ENCODE peak calls at places on chromosomes 1 and 21, in five cellular contexts. C is HepG2, K is NT2/D1, Y is H1, Q is GM12878. G is an unnamed sample.

GRCh38 chr1:236663934-236664333 is 22.4 kb upstream of the ACTN2 start:
- DNase-seq in C (no peak), K (no peak), Y (no peak), Q (no peak), G (no peak)

GRCh38 chr1:91555074-91555730 is 54.6 kb downstream of the CDC7 start:
- DNase-seq in C (no peak), K (no peak), Y (no peak), Q (no peak), G (no peak)

GRCh38 chr1:206808615-206809014 is 36.3 kb upstream of the IL10 start:
- DNase-seq in C (peak), K (peak), Y (no peak), Q (no peak), G (no peak)

GRCh38 chr1:1541956-1542765 is 1.7 kb upstream of the TMEM240 start:
- DNase-seq in C (no peak), K (no peak), Y (no peak), Q (no peak), G (no peak)

GRCh38 chr1:25543425-25544242 is at the start of gene LDLRAP1:
- DNase-seq in C (peak), K (peak), Y (peak), Q (no peak), G (peak)

GRCh38 chr1:237249120-237249519 is 207.1 kb downstream of the RYR2 start:
- DNase-seq in C (no peak), K (no peak), Y (no peak), Q (no peak), G (no peak)

GRCh38 chr1:243470492-243470891 is 214.7 kb downstream of the SDCCAG8 start:
- DNase-seq in C (no peak), K (no peak), Y (no peak), Q (no peak), G (no peak)

GRCh38 chr1:161119379-161120061 is 1.6 kb downstream of the NIT1 start:
- DNase-seq in C (no peak), K (no peak), Y (no peak), Q (no peak), G (peak)

GRCh38 chr1:25933479-25934365 is 27.5 kb upstream of the STMN1 start:
- DNase-seq in C (no peak), K (no peak), Y (no peak), Q (no peak), G (no peak)

GRCh38 chr1:164560076-164560475 is 1.1 kb downstream of the PBX1 start:
- DNase-seq in C (no peak), K (no peak), Y (no peak), Q (no peak), G (no peak)

GRCh38 chr1:241688940-241689368 is 36.9 kb downstream of the WDR64 start:
- DNase-seq in C (no peak), K (no peak), Y (no peak), Q (no peak), G (no peak)

GRCh38 chr1:84000196-84000885 is 1.4 kb upstream of the TTLL7 start:
- DNase-seq in C (no peak), K (no peak), Y (no peak), Q (no peak), G (no peak)

GRCh38 chr1:109569323-109569722 is 20.9 kb downstream of the GNAI3 start:
- DNase-seq in C (no peak), K (no peak), Y (no peak), Q (no peak), G (no peak)

GRCh38 chr1:165152727-165153126 is 203.8 kb downstream of the LMX1A start:
- DNase-seq in C (peak), K (peak), Y (no peak), Q (no peak), G (peak)

GRCh38 chr1:204711947-204712701 is 26.6 kb upstream of the LRRN2 start:
- DNase-seq in C (no peak), K (no peak), Y (no peak), Q (no peak), G (no peak)

GRCh38 chr1:62241357-62242131 is 46.9 kb downstream of the L1TD1 start:
- DNase-seq in C (peak), K (no peak), Y (no peak), Q (no peak), G (no peak)

GRCh38 chr1:172609528-172609927 is 49.4 kb upstream of the FASLG start:
- DNase-seq in C (peak), K (no peak), Y (no peak), Q (no peak), G (no peak)

GRCh38 chr1:185284533-185285244 is 32.4 kb downstream of the IVNS1ABP start:
- DNase-seq in C (no peak), K (peak), Y (no peak), Q (no peak), G (no peak)

GRCh38 chr21:45386336-45386727 is 18.6 kb upstream of the COL18A1 start:
- DNase-seq in C (no peak), K (no peak), Y (no peak), Q (no peak), G (no peak)

GRCh38 chr1:205991237-205991636 is 12.0 kb downstream of the RAB7B start:
- DNase-seq in C (no peak), K (no peak), Y (no peak), Q (no peak), G (no peak)

GRCh38 chr1:183126528-183126927 is 59.5 kb upstream of the LAMC2 start:
- DNase-seq in C (no peak), K (no peak), Y (no peak), Q (no peak), G (no peak)

GRCh38 chr1:160284220-160284781 is 632 bp downstream of the PEX19 start:
- DNase-seq in C (peak), K (no peak), Y (no peak), Q (no peak), G (peak)

GRCh38 chr1:224801761-224802490 is 127.5 kb upstream of the DNAH14 start:
- DNase-seq in C (no peak), K (no peak), Y (no peak), Q (no peak), G (no peak)

GRCh38 chr1:117783586-117784396 is 145.6 kb downstream of the GDAP2 start:
- DNase-seq in C (no peak), K (no peak), Y (no peak), Q (no peak), G (no peak)

GRCh38 chr1:187942986-187943385 is 1114.2 kb downstream of the PLA2G4A start:
- DNase-seq in C (no peak), K (no peak), Y (no peak), Q (no peak), G (no peak)

GRCh38 chr1:58244872-58245271 is 301.7 kb downstream of the OMA1 start:
- DNase-seq in C (no peak), K (no peak), Y (no peak), Q (no peak), G (no peak)

GRCh38 chr1:172654535-172654934 is 4.4 kb upstream of the FASLG start:
- DNase-seq in C (no peak), K (no peak), Y (no peak), Q (no peak), G (no peak)

GRCh38 chr1:175555266-175555665 is 188.1 kb downstream of the TNR start:
- DNase-seq in C (no peak), K (no peak), Y (no peak), Q (no peak), G (no peak)

GRCh38 chr21:14864211-14865021 is 200.4 kb downstream of the NRIP1 start:
- DNase-seq in C (peak), K (peak), Y (peak), Q (no peak), G (peak)

GRCh38 chr21:43572443-43572842 is 86.8 kb downstream of the HSF2BP start:
- DNase-seq in C (no peak), K (no peak), Y (no peak), Q (no peak), G (no peak)
- TF ChIP-seq SUZ12 in C (no peak), K (no peak), Y (no peak), Q (no peak), G (no peak)

DNA sequence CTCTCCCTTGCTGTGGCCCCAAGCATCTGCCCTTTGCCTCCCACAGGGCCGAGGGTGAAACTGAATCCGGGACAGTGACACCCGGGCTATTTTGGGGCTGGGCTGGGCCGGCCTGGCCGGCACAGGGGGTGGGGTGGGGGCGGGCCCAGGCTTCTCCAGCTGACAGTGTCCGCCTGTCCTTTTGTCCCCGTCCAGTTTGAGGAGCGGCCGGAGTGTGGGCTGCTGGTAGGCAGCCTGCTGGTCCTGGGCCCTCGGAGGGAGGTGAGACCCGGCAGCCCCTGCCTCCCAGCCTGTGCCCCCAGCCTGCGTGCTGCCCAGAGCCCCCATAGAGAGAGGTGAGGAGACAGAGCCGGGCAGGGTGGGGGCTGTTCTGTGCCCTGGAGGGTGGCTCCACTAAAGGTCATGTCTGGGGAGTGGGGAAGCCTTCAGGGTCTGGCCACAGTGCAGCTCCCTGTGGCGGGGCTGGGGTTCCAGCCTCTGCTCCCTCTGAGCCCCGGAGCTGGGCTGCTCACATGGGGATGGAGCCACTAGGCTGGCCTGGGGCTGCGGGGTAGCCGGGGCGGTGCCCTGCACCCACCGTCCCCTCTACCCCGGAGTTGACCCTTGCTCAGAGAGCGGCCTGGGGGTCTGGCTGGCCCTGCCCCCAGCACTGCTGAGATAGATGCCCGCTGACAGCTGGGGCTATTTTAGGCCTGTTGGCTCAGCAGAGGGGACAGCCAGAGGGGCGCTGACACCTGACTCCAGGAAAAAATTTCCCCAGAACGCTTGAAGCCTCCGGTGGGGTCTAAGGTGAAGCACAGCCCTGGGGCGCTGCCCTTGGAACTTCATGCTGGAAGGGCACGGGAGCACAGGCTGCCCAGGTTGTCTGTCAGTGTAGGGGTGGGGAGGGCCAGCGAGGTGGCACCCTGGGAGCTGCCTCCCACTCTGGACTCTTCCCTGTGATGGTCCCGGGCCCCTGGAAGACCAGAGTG is at the start of gene OBSCN:
- DNase-seq in C (no peak), K (no peak), Y (no peak), Q (no peak), G (no peak)
- TF ChIP-seq SUZ12 in C (no peak), K (no peak), Y (no peak), Q (no peak), G (no peak)

GRCh38 chr1:5388622-5389021 is 603.6 kb downstream of the NPHP4 start:
- DNase-seq in C (no peak), K (no peak), Y (no peak), Q (no peak), G (no peak)

GRCh38 chr1:5389101-5389885 is 602.9 kb downstream of the NPHP4 start:
- DNase-seq in C (no peak), K (no peak), Y (no peak), Q (no peak), G (no peak)

GRCh38 chr1:5385400-5385799 is 606.8 kb downstream of the NPHP4 start:
- DNase-seq in C (no peak), K (no peak), Y (no peak), Q (no peak), G (no peak)

GRCh38 chr1:5390497-5390896 is 601.7 kb downstream of the NPHP4 start:
- DNase-seq in C (no peak), K (no peak), Y (no peak), Q (no peak), G (no peak)

DNA sequence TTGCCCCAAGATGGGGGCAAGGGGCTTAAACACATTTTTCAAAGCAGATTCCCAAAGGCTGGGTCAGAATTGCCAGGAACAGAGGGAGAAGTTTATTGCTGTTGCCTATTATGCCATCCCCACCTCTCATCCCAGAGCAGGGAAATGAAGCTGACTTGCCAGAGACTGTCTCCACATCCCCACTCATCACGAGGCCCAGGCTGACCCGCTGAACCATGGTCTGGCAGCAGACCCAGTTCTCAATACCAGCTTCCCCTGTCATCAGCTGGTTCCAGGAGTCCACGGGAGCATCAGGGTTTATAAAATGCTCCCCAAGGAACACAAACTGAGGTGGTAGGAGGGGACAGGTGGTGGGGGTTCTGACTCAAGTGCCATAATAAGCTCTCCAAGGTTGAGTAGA is 605.9 kb downstream of the NPHP4 start:
- DNase-seq in C (no peak), K (no peak), Y (no peak), Q (no peak), G (no peak)
- TF ChIP-seq SUZ12 in C (no peak), K (no peak), Y (no peak), Q (no peak), G (no peak)

GRCh38 chr1:11501906-11502485 is 23.0 kb downstream of the DISP3 start:
- DNase-seq in C (no peak), K (no peak), Y (no peak), Q (no peak), G (no peak)

GRCh38 chr1:11501491-11501897 is 22.5 kb downstream of the DISP3 start:
- DNase-seq in C (no peak), K (no peak), Y (no peak), Q (no peak), G (no peak)

GRCh38 chr1:11498956-11499824 is 20.2 kb downstream of the DISP3 start:
- DNase-seq in C (no peak), K (peak), Y (no peak), Q (no peak), G (no peak)

GRCh38 chr1:11500881-11501280 is 21.9 kb downstream of the DISP3 start:
- DNase-seq in C (no peak), K (no peak), Y (no peak), Q (no peak), G (no peak)

GRCh38 chr1:11499825-11500331 is 20.9 kb downstream of the DISP3 start:
- DNase-seq in C (no peak), K (peak), Y (no peak), Q (no peak), G (no peak)
- TF ChIP-seq SUZ12 in C (no peak), K (no peak), Y (no peak), Q (no peak), G (no peak)

GRCh38 chr1:214846276-214846675 is 236.3 kb upstream of the KCNK2 start:
- DNase-seq in C (no peak), K (no peak), Y (no peak), Q (no peak), G (no peak)
- TF ChIP-seq SUZ12 in C (no peak), K (no peak), Y (no peak), Q (no peak), G (no peak)

GRCh38 chr1:98467122-98467521 is 194.4 kb upstream of the SNX7 start:
- DNase-seq in C (no peak), K (no peak), Y (no peak), Q (no peak), G (no peak)

GRCh38 chr1:98468111-98468717 is 193.3 kb upstream of the SNX7 start:
- DNase-seq in C (peak), K (peak), Y (no peak), Q (no peak), G (peak)

GRCh38 chr1:98467584-98467983 is 193.9 kb upstream of the SNX7 start:
- DNase-seq in C (no peak), K (no peak), Y (no peak), Q (no peak), G (no peak)

GRCh38 chr1:98472878-98473277 is 188.6 kb upstream of the SNX7 start:
- DNase-seq in C (no peak), K (no peak), Y (no peak), Q (no peak), G (no peak)
- TF ChIP-seq SUZ12 in C (no peak), K (no peak), Y (no peak), Q (no peak), G (no peak)

GRCh38 chr1:244636488-244637259 is 16.3 kb upstream of the DESI2 start:
- DNase-seq in C (no peak), K (no peak), Y (no peak), Q (no peak), G (no peak)
- TF ChIP-seq SUZ12 in C (no peak), K (no peak), Y (no peak), Q (no peak), G (no peak)

DNA sequence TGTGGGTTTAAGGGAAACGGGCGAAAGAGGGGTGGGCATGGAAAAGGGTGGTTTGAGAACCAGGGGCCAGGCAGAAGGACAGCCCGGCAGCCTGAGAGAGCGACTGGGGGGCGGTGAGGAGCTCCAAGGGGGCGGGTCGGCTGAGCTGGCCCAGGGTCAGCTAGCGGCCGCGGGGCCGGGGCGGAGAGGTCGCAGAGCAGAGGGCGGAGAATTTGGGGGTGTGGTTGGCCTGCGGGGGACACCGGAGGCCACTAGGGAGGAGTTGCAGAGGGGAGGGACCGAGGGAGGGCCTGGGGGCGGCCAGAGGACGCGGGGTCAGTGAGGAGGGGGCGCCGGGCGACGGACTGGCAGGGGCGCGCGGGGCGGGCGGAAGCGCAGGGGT is 54.7 kb downstream of the NDUFS5 start:
- DNase-seq in C (no peak), K (no peak), Y (peak), Q (no peak), G (no peak)
- TF ChIP-seq SUZ12 in C (no peak), K (no peak), Y (no peak), Q (no peak), G (no peak)

GRCh38 chr1:36693116-36693515 is 210.4 kb upstream of the CSF3R start:
- DNase-seq in C (no peak), K (no peak), Y (no peak), Q (no peak), G (no peak)

GRCh38 chr1:36692465-36692864 is 209.8 kb upstream of the CSF3R start:
- DNase-seq in C (no peak), K (no peak), Y (no peak), Q (no peak), G (no peak)

GRCh38 chr1:36687312-36687711 is 204.6 kb upstream of the CSF3R start:
- DNase-seq in C (no peak), K (no peak), Y (no peak), Q (no peak), G (no peak)

GRCh38 chr1:36693652-36694051 is 210.9 kb upstream of the CSF3R start:
- DNase-seq in C (no peak), K (no peak), Y (no peak), Q (no peak), G (no peak)

DNA sequence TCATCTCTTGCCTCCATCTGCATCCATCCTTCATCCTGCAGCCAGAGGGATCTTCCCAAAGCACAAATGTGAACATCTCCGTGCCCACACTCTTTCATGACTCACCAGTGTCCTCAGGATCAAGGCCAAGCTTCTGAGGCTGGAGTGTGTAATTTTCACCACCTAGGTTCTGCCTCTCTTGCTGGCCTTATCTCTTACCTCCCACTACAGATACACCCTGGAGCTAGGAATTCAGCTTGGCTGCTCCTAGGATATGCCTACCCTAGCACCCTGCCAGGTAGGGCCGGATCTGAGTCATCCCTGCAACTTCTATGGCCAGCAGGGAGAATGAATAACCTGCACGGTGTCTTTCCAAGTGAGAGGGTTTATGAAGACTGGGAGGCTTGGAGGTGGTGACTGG is 208.7 kb upstream of the CSF3R start:
- DNase-seq in C (no peak), K (no peak), Y (no peak), Q (no peak), G (no peak)
- TF ChIP-seq SUZ12 in C (no peak), K (no peak), Y (no peak), Q (no peak), G (no peak)

DNA sequence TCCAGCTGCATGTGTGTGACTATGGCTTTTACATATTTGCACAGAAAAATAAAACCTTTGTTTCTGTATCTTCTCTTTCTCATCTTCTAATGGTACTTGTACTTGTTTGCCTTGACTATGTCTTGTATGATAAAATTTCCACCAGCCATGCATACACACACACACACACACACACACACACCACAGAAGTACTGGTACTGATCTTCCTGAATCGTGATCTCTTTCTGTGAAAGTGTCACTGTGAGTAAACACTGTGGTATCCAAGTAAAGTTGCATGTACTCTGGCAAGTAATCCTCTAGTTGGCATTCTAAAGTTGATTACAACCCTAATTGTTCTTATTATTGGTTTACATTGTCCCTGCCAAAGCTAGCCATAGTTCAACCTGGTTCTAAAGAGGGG is 176.7 kb downstream of the CRB1 start:
- DNase-seq in C (no peak), K (no peak), Y (no peak), Q (no peak), G (no peak)
- TF ChIP-seq SUZ12 in C (no peak), K (no peak), Y (no peak), Q (no peak), G (no peak)

G was measured in HEK293T.